ENCODE peak calls at places on chromosome 13, in four cellular contexts. K is astrocyte of the spinal cord, C is testis, S is tibial artery. M is an unnamed sample.
A peak's percentile ranks its signal among the peaks of the same experiment; 100 is the strongest.

GRCh38 chr13:32901994-32902780 is 114.0 kb upstream of the KL start:
- DNase-seq in K (no peak), S (peak; percentile 71), C (peak; percentile 21), M (no peak)

GRCh38 chr13:30364133-30364532 is 56.8 kb upstream of the KATNAL1 start:
- DNase-seq in C (no peak), K (no peak), S (no peak), M (no peak)

GRCh38 chr13:30905932-30906383 is at the start of gene MEDAG:
- DNase-seq in C (peak; percentile 57), K (peak; percentile 78), S (peak; percentile 93), M (no peak)

GRCh38 chr13:110304256-110304655 is 2.7 kb downstream of the COL4A1 start:
- DNase-seq in S (no peak), C (no peak), K (no peak), M (no peak)

GRCh38 chr13:42735011-42735410 is 46.4 kb upstream of the FAM216B start:
- DNase-seq in K (no peak), C (no peak), S (no peak), M (no peak)

GRCh38 chr13:101115762-101116161 is 300.5 kb downstream of the NALCN start:
- DNase-seq in S (no peak), C (no peak), K (peak; percentile 70), M (no peak)

GRCh38 chr13:22080832-22081231 is 410.0 kb downstream of the FGF9 start:
- DNase-seq in C (no peak), K (no peak), S (no peak), M (no peak)

GRCh38 chr13:108220042-108220441 is 1.9 kb downstream of the ABHD13 start:
- DNase-seq in C (no peak), K (no peak), S (no peak), M (no peak)

GRCh38 chr13:26600345-26600761 is 42.9 kb downstream of the WASF3 start:
- DNase-seq in S (no peak), C (no peak), K (no peak), M (no peak)

GRCh38 chr13:95643471-95643813 is 1.1 kb downstream of the DZIP1 start:
- DNase-seq in S (no peak), K (peak; percentile 57), C (peak; percentile 19), M (no peak)

GRCh38 chr13:44309771-44310767 is 63.6 kb upstream of the SERP2 start:
- DNase-seq in S (no peak), K (no peak), C (no peak), M (no peak)

GRCh38 chr13:84127597-84128128 is 245.4 kb upstream of the SLITRK1 start:
- DNase-seq in C (no peak), K (no peak), S (no peak), M (no peak)

GRCh38 chr13:21435710-21436151 is 23.4 kb downstream of the ZDHHC20 start:
- DNase-seq in C (peak; percentile 84), K (peak; percentile 78), S (peak; percentile 69), M (peak; percentile 63)

GRCh38 chr13:33636955-33637670 is 180.8 kb upstream of the RFC3 start:
- DNase-seq in S (no peak), C (no peak), K (no peak), M (no peak)

GRCh38 chr13:91216928-91217700 is 130.4 kb upstream of the MIR17HG start:
- DNase-seq in C (no peak), S (no peak), K (no peak), M (no peak)

GRCh38 chr13:25732146-25732865 is 319.5 kb downstream of the SHISA2 start:
- DNase-seq in K (peak; percentile 69), C (no peak), S (no peak), M (no peak)

GRCh38 chr13:35923347-35923746 is 207.8 kb downstream of the DCLK1 start:
- DNase-seq in C (no peak), K (peak; percentile 79), S (no peak), M (no peak)

GRCh38 chr13:59587971-59588716 is 575.6 kb downstream of the DIAPH3 start:
- DNase-seq in C (no peak), K (no peak), S (no peak), M (no peak)

GRCh38 chr13:31538067-31539042 is 201.0 kb upstream of the RXFP2 start:
- DNase-seq in S (peak; percentile 23), K (peak; percentile 42), C (no peak), M (no peak)

GRCh38 chr13:31227063-31227462 is 27.3 kb downstream of the B3GLCT start:
- DNase-seq in K (no peak), C (no peak), S (no peak), M (no peak)

GRCh38 chr13:99528547-99528946 is 27.3 kb downstream of the TM9SF2 start:
- DNase-seq in S (no peak), C (no peak), K (no peak), M (peak; percentile 25)
- TF ChIP-seq CTCF in S (no peak), C (no peak), K (peak; percentile 7), M (peak; percentile 16)

DNA sequence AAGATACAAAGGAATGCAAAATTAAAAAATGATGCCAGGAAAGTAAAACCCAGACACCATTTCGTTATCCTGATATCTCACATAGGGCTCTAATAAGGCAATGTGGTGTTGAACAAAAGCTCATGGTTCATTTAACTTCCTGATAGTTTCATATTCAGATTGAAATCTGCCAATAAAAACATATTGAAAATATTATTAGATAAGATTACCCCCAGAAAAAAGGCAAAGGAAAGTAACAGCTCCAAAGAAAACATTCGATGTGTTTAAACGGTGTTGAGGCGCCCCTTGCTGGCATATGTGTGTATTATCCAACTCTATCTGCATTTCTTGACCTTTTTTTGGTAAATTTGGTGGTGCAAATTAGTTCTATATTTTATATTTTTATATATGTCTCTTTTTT is 75.9 kb downstream of the ESD start:
- DNase-seq in S (peak; percentile 38), C (peak; percentile 65), K (peak; percentile 46), M (peak; percentile 24)
- TF ChIP-seq CTCF in S (peak; percentile 82), C (peak; percentile 69), K (peak; percentile 54), M (peak; percentile 29)

GRCh38 chr13:41061914-41062837 is 867 bp downstream of the WBP4 start:
- DNase-seq in S (no peak), C (no peak), K (peak; percentile 81), M (peak; percentile 61)

GRCh38 chr13:41060723-41061074 is 610 bp upstream of the WBP4 start:
- DNase-seq in S (peak; percentile 79), K (peak; percentile 84), C (peak; percentile 88), M (peak; percentile 75)

GRCh38 chr13:41059466-41059865 is 1.8 kb upstream of the WBP4 start:
- DNase-seq in C (no peak), S (no peak), K (peak; percentile 41), M (no peak)

GRCh38 chr13:41059896-41060722 is 1.2 kb upstream of the WBP4 start:
- DNase-seq in K (peak; percentile 92), S (peak; percentile 88), C (peak; percentile 87), M (peak; percentile 83)

GRCh38 chr13:41061075-41061913 is at the start of gene WBP4:
- DNase-seq in C (peak; percentile 95), S (peak; percentile 96), K (peak; percentile 97), M (peak; percentile 88)
- TF ChIP-seq CTCF in C (peak; percentile 21), S (peak; percentile 6), K (peak; percentile 34), M (no peak)

GRCh38 chr13:113742000-113742441 is 17.0 kb upstream of the TMEM255B start:
- DNase-seq in S (peak; percentile 61), K (no peak), C (no peak), M (no peak)
- TF ChIP-seq CTCF in S (no peak), K (peak; percentile 39), C (no peak), M (no peak)

GRCh38 chr13:93927431-93927830 is 552.1 kb downstream of the DCT start:
- DNase-seq in S (no peak), C (no peak), K (no peak), M (no peak)

GRCh38 chr13:93925976-93926375 is 553.5 kb downstream of the DCT start:
- DNase-seq in S (no peak), K (no peak), C (no peak), M (no peak)

DNA sequence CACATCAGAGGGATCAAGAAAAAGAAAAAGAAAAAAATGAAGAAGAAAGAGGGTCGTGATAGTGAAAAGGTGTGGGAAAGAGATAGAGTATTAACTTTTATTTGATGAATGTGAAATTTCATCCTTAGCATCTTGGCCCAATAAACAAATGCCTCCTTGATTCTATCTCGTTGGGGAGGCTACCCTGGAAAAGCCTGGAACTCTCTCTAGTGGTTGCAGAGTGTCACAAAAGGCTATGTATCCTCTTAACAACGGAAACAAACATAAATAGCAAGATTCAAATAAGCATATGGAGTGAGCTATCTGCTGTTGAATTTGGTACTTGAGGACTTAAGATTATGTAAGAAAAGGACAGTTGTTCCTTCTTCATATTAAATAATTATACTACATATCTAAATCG is 557.4 kb downstream of the DCT start:
- DNase-seq in S (no peak), C (no peak), K (no peak), M (no peak)
- TF ChIP-seq CTCF in S (no peak), C (no peak), K (no peak), M (no peak)